ENCODE peak calls at places on chromosome 18, in four cellular contexts. One of them, this sample, is unnamed.
A peak's percentile ranks its signal among the peaks of the same experiment; 100 is the strongest.

GRCh38 chr18:9712606-9713005 is 4.5 kb downstream of the RAB31 start:
- DNase-seq in naive thymus-derived CD4-positive, alpha-beta T cell: no peak
- DNase-seq in thoracic aorta: no peak
- DNase-seq in neural progenitor cell: no peak
- DNase-seq in this sample: no peak

GRCh38 chr18:72941001-72941400 is 73.2 kb upstream of the NETO1 start:
- DNase-seq in thoracic aorta: no peak
- DNase-seq in neural progenitor cell: no peak
- DNase-seq in naive thymus-derived CD4-positive, alpha-beta T cell: no peak
- DNase-seq in this sample: no peak

GRCh38 chr18:616380-616995 is 19.7 kb downstream of the CLUL1 start:
- DNase-seq in thoracic aorta: no peak
- DNase-seq in naive thymus-derived CD4-positive, alpha-beta T cell: no peak
- DNase-seq in neural progenitor cell: peak; percentile 47
- DNase-seq in this sample: no peak

GRCh38 chr18:23890589-23890988 is 124.0 kb upstream of the TTC39C start:
- DNase-seq in naive thymus-derived CD4-positive, alpha-beta T cell: no peak
- DNase-seq in thoracic aorta: no peak
- DNase-seq in neural progenitor cell: no peak
- DNase-seq in this sample: no peak

GRCh38 chr18:59516356-59517155 is 157.5 kb upstream of the LMAN1 start:
- DNase-seq in naive thymus-derived CD4-positive, alpha-beta T cell: no peak
- DNase-seq in neural progenitor cell: peak; percentile 18
- DNase-seq in thoracic aorta: no peak
- DNase-seq in this sample: no peak

GRCh38 chr18:8654482-8655451 is 45.5 kb downstream of the RAB12 start:
- DNase-seq in naive thymus-derived CD4-positive, alpha-beta T cell: no peak
- DNase-seq in thoracic aorta: no peak
- DNase-seq in neural progenitor cell: no peak
- DNase-seq in this sample: no peak

GRCh38 chr18:3903341-3903740 is 453.4 kb downstream of the TGIF1 start:
- DNase-seq in thoracic aorta: no peak
- DNase-seq in naive thymus-derived CD4-positive, alpha-beta T cell: no peak
- DNase-seq in neural progenitor cell: no peak
- DNase-seq in this sample: no peak

GRCh38 chr18:21599585-21600525 is 649 bp downstream of the ESCO1 start:
- DNase-seq in neural progenitor cell: peak; percentile 87
- DNase-seq in thoracic aorta: no peak
- DNase-seq in naive thymus-derived CD4-positive, alpha-beta T cell: peak; percentile 13
- DNase-seq in this sample: peak; percentile 34

GRCh38 chr18:2958819-2959298 is 54.1 kb downstream of the LPIN2 start:
- DNase-seq in naive thymus-derived CD4-positive, alpha-beta T cell: peak; percentile 61
- DNase-seq in thoracic aorta: no peak
- DNase-seq in neural progenitor cell: no peak
- DNase-seq in this sample: no peak

GRCh38 chr18:54193786-54194185 is 30.7 kb downstream of the MBD2 start:
- DNase-seq in thoracic aorta: no peak
- DNase-seq in neural progenitor cell: no peak
- DNase-seq in naive thymus-derived CD4-positive, alpha-beta T cell: no peak
- DNase-seq in this sample: no peak

GRCh38 chr18:21230436-21230835 is 11.6 kb upstream of the GREB1L start:
- DNase-seq in thoracic aorta: no peak
- DNase-seq in naive thymus-derived CD4-positive, alpha-beta T cell: no peak
- DNase-seq in neural progenitor cell: no peak
- DNase-seq in this sample: no peak

GRCh38 chr18:4384932-4385331 is 70.2 kb downstream of the DLGAP1 start:
- DNase-seq in neural progenitor cell: peak; percentile 21
- DNase-seq in naive thymus-derived CD4-positive, alpha-beta T cell: no peak
- DNase-seq in thoracic aorta: no peak
- DNase-seq in this sample: peak; percentile 82

GRCh38 chr18:57901819-57902600 is 98.9 kb upstream of the ATP8B1 start:
- DNase-seq in naive thymus-derived CD4-positive, alpha-beta T cell: no peak
- DNase-seq in neural progenitor cell: no peak
- DNase-seq in thoracic aorta: no peak
- DNase-seq in this sample: no peak

GRCh38 chr18:24300703-24301102 is 96.9 kb downstream of the OSBPL1A start:
- DNase-seq in neural progenitor cell: no peak
- DNase-seq in thoracic aorta: no peak
- DNase-seq in naive thymus-derived CD4-positive, alpha-beta T cell: no peak
- DNase-seq in this sample: no peak

GRCh38 chr18:22564036-22564435 is 146.3 kb upstream of the CTAGE1 start:
- DNase-seq in naive thymus-derived CD4-positive, alpha-beta T cell: no peak
- DNase-seq in neural progenitor cell: no peak
- DNase-seq in thoracic aorta: no peak
- DNase-seq in this sample: no peak

GRCh38 chr18:28576941-28577340 is 400.0 kb upstream of the CDH2 start:
- DNase-seq in neural progenitor cell: no peak
- DNase-seq in thoracic aorta: no peak
- DNase-seq in naive thymus-derived CD4-positive, alpha-beta T cell: no peak
- DNase-seq in this sample: no peak

GRCh38 chr18:59690216-59691045 is 6.8 kb downstream of the CCBE1 start:
- DNase-seq in neural progenitor cell: peak; percentile 77
- DNase-seq in thoracic aorta: no peak
- DNase-seq in naive thymus-derived CD4-positive, alpha-beta T cell: no peak
- DNase-seq in this sample: no peak

GRCh38 chr18:58980991-58981390 is 116.3 kb downstream of the ZNF532 start:
- DNase-seq in naive thymus-derived CD4-positive, alpha-beta T cell: no peak
- DNase-seq in thoracic aorta: no peak
- DNase-seq in neural progenitor cell: no peak
- DNase-seq in this sample: no peak

GRCh38 chr18:63708650-63709049 is 5.9 kb downstream of the SERPINB11 start:
- DNase-seq in thoracic aorta: no peak
- DNase-seq in neural progenitor cell: no peak
- DNase-seq in naive thymus-derived CD4-positive, alpha-beta T cell: no peak
- DNase-seq in this sample: no peak

GRCh38 chr18:74870950-74871349 is 273.3 kb downstream of the ZNF407 start:
- DNase-seq in thoracic aorta: no peak
- DNase-seq in neural progenitor cell: no peak
- DNase-seq in naive thymus-derived CD4-positive, alpha-beta T cell: no peak
- DNase-seq in this sample: no peak

GRCh38 chr18:75477913-75478312 is 50.4 kb upstream of the SMIM21 start:
- DNase-seq in neural progenitor cell: no peak
- DNase-seq in naive thymus-derived CD4-positive, alpha-beta T cell: no peak
- DNase-seq in thoracic aorta: no peak
- DNase-seq in this sample: no peak

GRCh38 chr18:59932401-59932800 is 32.6 kb downstream of the PMAIP1 start:
- DNase-seq in neural progenitor cell: no peak
- DNase-seq in naive thymus-derived CD4-positive, alpha-beta T cell: no peak
- DNase-seq in thoracic aorta: no peak
- DNase-seq in this sample: no peak

GRCh38 chr18:62037989-62038778 is 145.4 kb upstream of the RNF152 start:
- DNase-seq in naive thymus-derived CD4-positive, alpha-beta T cell: no peak
- DNase-seq in thoracic aorta: no peak
- DNase-seq in neural progenitor cell: no peak
- DNase-seq in this sample: no peak

GRCh38 chr18:3604626-3605408 is 154.8 kb downstream of the TGIF1 start:
- DNase-seq in neural progenitor cell: peak; percentile 39
- DNase-seq in thoracic aorta: no peak
- DNase-seq in naive thymus-derived CD4-positive, alpha-beta T cell: peak; percentile 20
- DNase-seq in this sample: peak; percentile 27

GRCh38 chr18:70243131-70243530 is 37.6 kb upstream of the RTTN start:
- DNase-seq in naive thymus-derived CD4-positive, alpha-beta T cell: no peak
- DNase-seq in thoracic aorta: no peak
- DNase-seq in neural progenitor cell: no peak
- DNase-seq in this sample: peak; percentile 75

GRCh38 chr18:23284629-23285028 is 149.3 kb downstream of the CABLES1 start:
- DNase-seq in neural progenitor cell: no peak
- DNase-seq in naive thymus-derived CD4-positive, alpha-beta T cell: no peak
- DNase-seq in thoracic aorta: no peak
- DNase-seq in this sample: no peak

GRCh38 chr18:67710639-67711038 is 194.1 kb upstream of the DSEL start:
- DNase-seq in naive thymus-derived CD4-positive, alpha-beta T cell: no peak
- DNase-seq in neural progenitor cell: peak; percentile 14
- DNase-seq in thoracic aorta: no peak
- DNase-seq in this sample: peak; percentile 44

GRCh38 chr18:3675446-3675845 is 225.5 kb downstream of the TGIF1 start:
- DNase-seq in neural progenitor cell: no peak
- DNase-seq in naive thymus-derived CD4-positive, alpha-beta T cell: no peak
- DNase-seq in thoracic aorta: no peak
- DNase-seq in this sample: no peak

GRCh38 chr18:2240311-2240705 is 331.0 kb downstream of the METTL4 start:
- DNase-seq in neural progenitor cell: no peak
- DNase-seq in naive thymus-derived CD4-positive, alpha-beta T cell: no peak
- DNase-seq in thoracic aorta: no peak
- DNase-seq in this sample: no peak

GRCh38 chr18:66819235-66819634 is 215.3 kb upstream of the CDH19 start:
- DNase-seq in thoracic aorta: no peak
- DNase-seq in naive thymus-derived CD4-positive, alpha-beta T cell: no peak
- DNase-seq in neural progenitor cell: no peak
- DNase-seq in this sample: no peak

GRCh38 chr18:51405683-51406477 is 208.4 kb upstream of the MEX3C start:
- DNase-seq in thoracic aorta: no peak
- DNase-seq in neural progenitor cell: no peak
- DNase-seq in naive thymus-derived CD4-positive, alpha-beta T cell: no peak
- DNase-seq in this sample: no peak

GRCh38 chr18:48142353-48142752 is 211.9 kb upstream of the SMAD2 start:
- DNase-seq in thoracic aorta: no peak
- DNase-seq in neural progenitor cell: no peak
- DNase-seq in naive thymus-derived CD4-positive, alpha-beta T cell: no peak
- DNase-seq in this sample: no peak
- H3K27me3 ChIP-seq in thoracic aorta: no peaks in the 10 kb centered on the region
- H3K27me3 ChIP-seq in neural progenitor cell: peaks cover 31% of the 10 kb centered on the region
- H3K27me3 ChIP-seq in naive thymus-derived CD4-positive, alpha-beta T cell: no peaks in the 10 kb centered on the region
- H3K27me3 ChIP-seq in this sample: peaks cover 14% of the 10 kb centered on the region

GRCh38 chr18:45241982-45242565 is 373.2 kb upstream of the SLC14A2 start:
- DNase-seq in naive thymus-derived CD4-positive, alpha-beta T cell: no peak
- DNase-seq in thoracic aorta: no peak
- DNase-seq in neural progenitor cell: no peak
- DNase-seq in this sample: no peak

GRCh38 chr18:45248240-45248903 is 366.9 kb upstream of the SLC14A2 start:
- DNase-seq in naive thymus-derived CD4-positive, alpha-beta T cell: no peak
- DNase-seq in thoracic aorta: peak; percentile 41
- DNase-seq in neural progenitor cell: no peak
- DNase-seq in this sample: no peak

GRCh38 chr18:45249306-45249705 is 366.0 kb upstream of the SLC14A2 start:
- DNase-seq in naive thymus-derived CD4-positive, alpha-beta T cell: no peak
- DNase-seq in thoracic aorta: no peak
- DNase-seq in neural progenitor cell: no peak
- DNase-seq in this sample: no peak

GRCh38 chr18:45243347-45244095 is 371.8 kb upstream of the SLC14A2 start:
- DNase-seq in thoracic aorta: no peak
- DNase-seq in naive thymus-derived CD4-positive, alpha-beta T cell: no peak
- DNase-seq in neural progenitor cell: no peak
- DNase-seq in this sample: no peak

GRCh38 chr18:45245036-45245638 is 370.1 kb upstream of the SLC14A2 start:
- DNase-seq in thoracic aorta: no peak
- DNase-seq in neural progenitor cell: no peak
- DNase-seq in naive thymus-derived CD4-positive, alpha-beta T cell: no peak
- DNase-seq in this sample: no peak
- H3K27me3 ChIP-seq in thoracic aorta: no peaks in the 10 kb centered on the region
- H3K27me3 ChIP-seq in neural progenitor cell: no peaks in the 10 kb centered on the region
- H3K27me3 ChIP-seq in naive thymus-derived CD4-positive, alpha-beta T cell: no peaks in the 10 kb centered on the region
- H3K27me3 ChIP-seq in this sample: no peaks in the 10 kb centered on the region

GRCh38 chr18:48825101-48825745 is 125.5 kb downstream of the SMAD7 start:
- DNase-seq in naive thymus-derived CD4-positive, alpha-beta T cell: no peak
- DNase-seq in neural progenitor cell: no peak
- DNase-seq in thoracic aorta: no peak
- DNase-seq in this sample: no peak

GRCh38 chr18:48824231-48824970 is 126.4 kb downstream of the SMAD7 start:
- DNase-seq in neural progenitor cell: no peak
- DNase-seq in naive thymus-derived CD4-positive, alpha-beta T cell: no peak
- DNase-seq in thoracic aorta: no peak
- DNase-seq in this sample: peak; percentile 1

GRCh38 chr18:48826806-48827205 is 124.0 kb downstream of the SMAD7 start:
- DNase-seq in thoracic aorta: no peak
- DNase-seq in neural progenitor cell: no peak
- DNase-seq in naive thymus-derived CD4-positive, alpha-beta T cell: no peak
- DNase-seq in this sample: peak; percentile 2

GRCh38 chr18:48827321-48828200 is 123.2 kb downstream of the SMAD7 start:
- DNase-seq in thoracic aorta: no peak
- DNase-seq in naive thymus-derived CD4-positive, alpha-beta T cell: no peak
- DNase-seq in neural progenitor cell: peak; percentile 90
- DNase-seq in this sample: peak; percentile 5

DNA sequence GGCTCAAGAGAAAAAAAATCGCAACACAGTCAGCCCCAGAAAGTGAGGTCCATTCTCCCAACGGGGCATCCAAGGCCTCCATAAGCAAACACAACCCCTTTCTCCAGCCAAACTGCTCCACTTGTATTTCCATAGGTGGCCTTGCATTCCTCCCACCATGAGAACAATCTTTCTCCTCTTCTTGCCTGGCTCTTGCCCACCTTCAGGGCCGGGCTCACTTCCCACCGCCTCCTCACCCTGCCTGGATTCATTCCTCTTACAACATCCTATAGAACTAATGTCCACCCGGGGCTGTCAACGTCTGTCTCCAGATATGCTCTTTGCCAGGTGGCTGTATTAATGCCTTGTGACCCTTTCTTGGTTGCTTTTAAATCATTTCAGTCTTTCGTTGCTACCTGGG is 124.5 kb downstream of the SMAD7 start:
- DNase-seq in neural progenitor cell: no peak
- DNase-seq in thoracic aorta: no peak
- DNase-seq in naive thymus-derived CD4-positive, alpha-beta T cell: no peak
- DNase-seq in this sample: no peak
- H3K27me3 ChIP-seq in neural progenitor cell: no peaks in the 10 kb centered on the region
- H3K27me3 ChIP-seq in thoracic aorta: no peaks in the 10 kb centered on the region
- H3K27me3 ChIP-seq in naive thymus-derived CD4-positive, alpha-beta T cell: no peaks in the 10 kb centered on the region
- H3K27me3 ChIP-seq in this sample: no peaks in the 10 kb centered on the region

GRCh38 chr18:79804130-79804772 is 6.5 kb downstream of the KCNG2 start:
- DNase-seq in neural progenitor cell: no peak
- DNase-seq in thoracic aorta: no peak
- DNase-seq in naive thymus-derived CD4-positive, alpha-beta T cell: no peak
- DNase-seq in this sample: no peak

GRCh38 chr18:79806976-79807841 is 9.5 kb downstream of the KCNG2 start:
- DNase-seq in thoracic aorta: no peak
- DNase-seq in neural progenitor cell: no peak
- DNase-seq in naive thymus-derived CD4-positive, alpha-beta T cell: no peak
- DNase-seq in this sample: no peak

GRCh38 chr18:79803611-79804051 is 5.9 kb downstream of the KCNG2 start:
- DNase-seq in naive thymus-derived CD4-positive, alpha-beta T cell: no peak
- DNase-seq in neural progenitor cell: no peak
- DNase-seq in thoracic aorta: no peak
- DNase-seq in this sample: no peak

GRCh38 chr18:79805926-79806487 is 8.3 kb downstream of the KCNG2 start:
- DNase-seq in naive thymus-derived CD4-positive, alpha-beta T cell: no peak
- DNase-seq in neural progenitor cell: no peak
- DNase-seq in thoracic aorta: no peak
- DNase-seq in this sample: no peak

DNA sequence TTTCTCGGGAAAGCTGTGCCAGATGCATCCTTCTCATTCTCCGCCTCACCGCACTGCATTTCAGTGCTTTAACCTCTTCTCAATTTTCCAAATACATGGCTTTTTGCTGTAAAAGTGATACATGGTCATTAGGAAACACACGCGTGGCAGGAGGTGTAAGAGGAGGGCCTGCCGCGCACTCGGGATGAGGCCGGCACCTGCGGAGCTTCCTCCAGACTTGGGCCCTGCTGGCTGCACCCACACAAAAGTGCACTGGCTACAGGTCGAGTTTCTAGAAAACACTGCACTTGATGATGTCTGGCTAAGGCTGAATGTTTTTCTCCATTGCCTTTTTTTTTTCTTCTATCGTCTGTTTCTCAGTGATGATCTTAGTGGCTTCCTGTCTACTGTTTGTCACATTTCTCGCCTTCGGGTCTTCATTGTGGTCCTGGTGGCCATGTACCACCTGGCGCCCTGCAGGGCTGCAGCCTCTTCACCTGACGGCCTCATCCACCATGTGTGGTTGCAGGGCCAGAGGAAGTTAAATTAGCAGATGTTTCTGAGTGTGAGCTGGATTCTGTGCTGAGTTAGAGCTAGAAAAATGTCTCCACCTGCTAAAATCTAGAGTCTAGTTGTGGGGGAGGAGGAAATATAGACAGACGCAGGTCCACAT is 7.6 kb downstream of the KCNG2 start:
- DNase-seq in neural progenitor cell: no peak
- DNase-seq in naive thymus-derived CD4-positive, alpha-beta T cell: no peak
- DNase-seq in thoracic aorta: no peak
- DNase-seq in this sample: no peak
- H3K27me3 ChIP-seq in neural progenitor cell: peaks cover 14% of the 10 kb centered on the region
- H3K27me3 ChIP-seq in naive thymus-derived CD4-positive, alpha-beta T cell: no peaks in the 10 kb centered on the region
- H3K27me3 ChIP-seq in thoracic aorta: no peaks in the 10 kb centered on the region
- H3K27me3 ChIP-seq in this sample: no peaks in the 10 kb centered on the region

This sample was measured in HAP-1.